ENCODE peak calls at places on chromosomes 4 and X, in five cellular contexts. One of them, this sample, is unnamed.

GRCh38 chr4:187125062-187125461 is 401.4 kb upstream of the FAT1 start:
- DNase-seq in cardiac fibroblast: no peak
- DNase-seq in substantia nigra: no peak
- DNase-seq in pulmonary artery endothelial cell: no peak
- DNase-seq in nephron progenitor cell: no peak
- DNase-seq in this sample: no peak

GRCh38 chr4:137655286-137655685 is 123.0 kb upstream of the PCDH18 start:
- DNase-seq in cardiac fibroblast: no peak
- DNase-seq in substantia nigra: no peak
- DNase-seq in nephron progenitor cell: no peak
- DNase-seq in pulmonary artery endothelial cell: no peak
- DNase-seq in this sample: no peak

GRCh38 chr4:151921371-151921770 is 160.6 kb upstream of the GATB start:
- DNase-seq in pulmonary artery endothelial cell: no peak
- DNase-seq in nephron progenitor cell: no peak
- DNase-seq in substantia nigra: no peak
- DNase-seq in cardiac fibroblast: peak
- DNase-seq in this sample: no peak

GRCh38 chr4:95102391-95102790 is 344.6 kb downstream of the BMPR1B start:
- DNase-seq in substantia nigra: no peak
- DNase-seq in pulmonary artery endothelial cell: no peak
- DNase-seq in cardiac fibroblast: no peak
- DNase-seq in nephron progenitor cell: no peak
- DNase-seq in this sample: no peak

GRCh38 chrX:108313662-108314061 is 124.6 kb downstream of the COL4A6 start:
- DNase-seq in nephron progenitor cell: no peak
- DNase-seq in substantia nigra: no peak
- DNase-seq in cardiac fibroblast: no peak
- DNase-seq in pulmonary artery endothelial cell: no peak
- DNase-seq in this sample: no peak

GRCh38 chrX:1582686-1583437 is 8.5 kb upstream of the AKAP17A start:
- DNase-seq in nephron progenitor cell: no peak
- DNase-seq in pulmonary artery endothelial cell: no peak
- DNase-seq in cardiac fibroblast: no peak
- DNase-seq in substantia nigra: no peak
- DNase-seq in this sample: no peak

GRCh38 chrX:34884693-34885277 is 57.8 kb upstream of the FAM47B start:
- DNase-seq in substantia nigra: no peak
- DNase-seq in pulmonary artery endothelial cell: no peak
- DNase-seq in nephron progenitor cell: no peak
- DNase-seq in cardiac fibroblast: peak
- DNase-seq in this sample: no peak

GRCh38 chrX:40687169-40687568 is 39.8 kb upstream of the CXorf38 start:
- DNase-seq in cardiac fibroblast: no peak
- DNase-seq in pulmonary artery endothelial cell: no peak
- DNase-seq in nephron progenitor cell: no peak
- DNase-seq in substantia nigra: no peak
- DNase-seq in this sample: no peak

This sample was measured in C1 segment of cervical spinal cord.